ENCODE peak calls at places on chromosomes 12 and 14, in eight cellular contexts. K, Z, P, N, I, A, R and E are unnamed samples.

GRCh38 chr12:67630373-67631088 is 18.0 kb upstream of the DYRK2 start:
- DNase-seq in Z (peak; percentile 10), R (no peak), N (peak; percentile 86), A (no peak), I (no peak), P (peak; percentile 45), K (peak; percentile 47), E (no peak)

GRCh38 chr12:53388932-53389331 is 9.0 kb downstream of the SP1 start:
- DNase-seq in P (no peak), Z (no peak), A (no peak), N (no peak), I (no peak), K (no peak), R (no peak), E (no peak)

GRCh38 chr14:70821916-70822705 is 12.8 kb upstream of the MAP3K9 start:
- DNase-seq in Z (no peak), P (peak; percentile 56), K (peak; percentile 36), N (peak; percentile 90), A (peak; percentile 25), I (no peak), R (peak; percentile 48), E (no peak)

GRCh38 chr12:6751767-6752166 is 1.2 kb downstream of the MLF2 start:
- DNase-seq in K (no peak), R (no peak), P (no peak), Z (no peak), A (no peak), I (no peak), N (no peak), E (no peak)

GRCh38 chr12:77925536-77926108 is 94.9 kb downstream of the NAV3 start:
- DNase-seq in N (peak; percentile 90), K (no peak), P (peak; percentile 72), A (peak; percentile 25), Z (peak; percentile 96), R (peak; percentile 99), I (peak; percentile 77), E (peak; percentile 34)

GRCh38 chr14:104666981-104667380 is 22.4 kb upstream of the INF2 start:
- DNase-seq in R (no peak), P (no peak), A (no peak), K (no peak), N (no peak), I (no peak), Z (no peak), E (no peak)

GRCh38 chr12:40692617-40693502 is 621 bp downstream of the CNTN1 start:
- DNase-seq in K (no peak), A (peak; percentile 26), R (no peak), P (no peak), N (peak; percentile 86), I (no peak), Z (no peak), E (peak; percentile 82)

GRCh38 chr14:74917200-74917543 is 5.9 kb downstream of the RPS6KL1 start:
- DNase-seq in Z (no peak), R (no peak), K (no peak), A (no peak), I (no peak), N (no peak), P (no peak), E (no peak)

GRCh38 chr12:52867636-52868035 is 18.8 kb upstream of the KRT78 start:
- DNase-seq in N (peak; percentile 96), A (no peak), K (no peak), I (no peak), R (no peak), P (peak; percentile 59), Z (no peak), E (no peak)

GRCh38 chr12:7099290-7099996 is 7.2 kb upstream of the C1R start:
- DNase-seq in I (no peak), N (no peak), A (no peak), Z (no peak), K (no peak), R (no peak), P (no peak), E (no peak)

GRCh38 chr12:879641-880040 is 69.9 kb downstream of the RAD52 start:
- DNase-seq in I (no peak), A (no peak), Z (no peak), R (peak; percentile 21), N (no peak), K (no peak), P (no peak), E (no peak)

GRCh38 chr12:68007023-68007422 is 17.8 kb downstream of the IFNG-AS1 start:
- DNase-seq in I (no peak), K (no peak), P (no peak), A (no peak), R (peak; percentile 25), Z (no peak), N (no peak), E (no peak)

GRCh38 chr14:99875421-99875820 is 82.2 kb downstream of the EML1 start:
- DNase-seq in N (no peak), K (no peak), R (no peak), Z (no peak), I (no peak), P (no peak), A (no peak), E (no peak)

GRCh38 chr14:37168721-37169120 is 3.7 kb downstream of the SLC25A21 start:
- DNase-seq in N (no peak), P (peak; percentile 33), I (no peak), K (no peak), A (no peak), R (no peak), Z (no peak), E (no peak)

GRCh38 chr12:49297695-49298060 is 2.7 kb downstream of the PRPH start:
- DNase-seq in Z (no peak), R (no peak), I (no peak), N (no peak), A (no peak), K (no peak), P (no peak), E (peak; percentile 15)

GRCh38 chr12:47124451-47124850 is 44.7 kb upstream of the AMIGO2 start:
- DNase-seq in Z (no peak), P (no peak), N (no peak), K (no peak), I (no peak), A (no peak), R (peak; percentile 79), E (no peak)

GRCh38 chr12:62717636-62718035 is 217.3 kb downstream of the PPM1H start:
- DNase-seq in P (no peak), I (no peak), N (no peak), Z (no peak), R (no peak), A (no peak), K (no peak), E (no peak)

GRCh38 chr12:76413121-76413520 is 64.9 kb upstream of the BBS10 start:
- DNase-seq in P (no peak), A (no peak), N (no peak), R (no peak), I (no peak), Z (no peak), K (no peak), E (no peak)

GRCh38 chr12:131249291-131250027 is 295.8 kb downstream of the ADGRD1 start:
- DNase-seq in N (no peak), I (no peak), K (no peak), A (no peak), R (no peak), P (no peak), Z (no peak), E (no peak)

DNA sequence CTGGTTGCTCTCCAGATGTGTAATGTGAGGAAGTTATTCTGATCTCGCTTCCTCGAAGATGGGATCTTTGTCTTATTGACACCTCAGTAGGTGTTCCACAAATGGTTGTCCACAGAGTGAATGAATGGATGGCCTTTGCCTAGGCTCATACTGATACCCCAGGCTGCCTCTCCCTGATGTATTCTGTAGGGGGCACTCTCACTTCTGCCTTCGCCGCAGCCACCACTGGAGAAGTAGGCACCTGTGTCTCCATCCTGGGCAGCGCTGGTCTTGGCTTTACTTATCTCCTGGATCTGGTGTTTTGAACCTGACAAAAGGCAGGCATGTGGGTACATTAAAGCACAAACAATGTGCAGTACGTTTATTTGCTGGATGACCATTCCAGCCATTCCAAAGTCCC is 82.1 kb downstream of the ZFP36L1 start:
- DNase-seq in N (peak; percentile 70), I (no peak), R (no peak), Z (no peak), A (no peak), K (no peak), P (no peak), E (no peak)
- TF ChIP-seq CTCF in N (no peak), I (no peak), R (no peak), Z (no peak), A (no peak), K (no peak), P (no peak), E (no peak)

DNA sequence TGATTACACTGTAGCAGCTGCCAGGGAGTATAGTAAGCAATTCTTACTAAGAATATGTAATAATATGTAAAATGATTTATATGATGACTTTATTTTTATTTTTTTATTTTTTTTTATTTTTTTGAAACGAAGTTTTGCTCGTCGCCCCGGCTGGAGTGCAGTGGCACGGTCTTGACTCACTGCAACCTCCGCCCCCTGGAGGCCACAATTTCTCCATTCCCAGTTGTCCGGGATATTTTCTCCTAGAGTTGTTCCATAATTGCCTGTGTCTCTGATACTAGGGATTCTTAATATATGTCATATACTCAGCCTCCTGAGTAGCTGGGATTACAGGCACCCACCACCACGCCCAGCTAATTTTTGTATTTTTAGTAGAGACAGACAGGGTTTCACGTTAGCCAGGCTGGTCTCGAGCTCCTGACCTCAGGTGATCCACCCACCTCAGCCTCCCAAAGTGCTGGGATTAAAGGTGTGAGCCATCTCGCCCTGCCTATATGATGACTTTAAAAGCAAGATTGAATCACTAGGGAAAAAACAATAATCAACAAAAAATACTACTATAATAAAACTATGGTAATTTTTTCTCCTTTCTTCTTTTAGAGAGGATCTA is 12.2 kb upstream of the ITPR2 start:
- DNase-seq in K (no peak), I (peak; percentile 72), N (no peak), R (peak; percentile 56), P (peak; percentile 70), Z (no peak), A (peak; percentile 45), E (no peak)
- TF ChIP-seq CTCF in K (no peak), I (peak; percentile 78), N (no peak), R (peak; percentile 72), P (peak; percentile 46), Z (peak; percentile 74), A (no peak), E (peak; percentile 88)

DNA sequence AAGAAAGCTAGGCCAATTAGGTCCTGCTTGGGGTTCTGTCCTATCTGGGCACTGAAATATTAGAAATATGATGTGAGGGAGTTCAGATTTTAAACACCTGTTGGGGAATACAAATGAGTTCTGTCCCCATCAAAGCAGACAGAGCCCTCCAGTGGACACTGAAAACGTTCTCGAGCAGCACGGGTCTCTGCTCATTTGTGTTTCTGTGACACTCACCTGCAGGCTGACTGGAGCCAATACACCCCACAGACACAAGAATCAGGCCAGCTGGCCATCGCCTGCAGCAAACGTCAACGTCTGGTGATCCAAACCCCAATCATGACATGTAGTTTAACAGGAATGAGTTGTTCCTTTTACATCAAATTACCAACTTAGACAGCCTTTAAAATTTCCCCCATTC is 493.4 kb upstream of the TMEM132C start:
- DNase-seq in R (no peak), P (no peak), I (no peak), K (no peak), Z (no peak), N (no peak), A (no peak), E (no peak)
- TF ChIP-seq CTCF in R (no peak), P (no peak), I (no peak), K (no peak), Z (peak; percentile 8), N (no peak), A (no peak), E (peak; percentile 30)

DNA sequence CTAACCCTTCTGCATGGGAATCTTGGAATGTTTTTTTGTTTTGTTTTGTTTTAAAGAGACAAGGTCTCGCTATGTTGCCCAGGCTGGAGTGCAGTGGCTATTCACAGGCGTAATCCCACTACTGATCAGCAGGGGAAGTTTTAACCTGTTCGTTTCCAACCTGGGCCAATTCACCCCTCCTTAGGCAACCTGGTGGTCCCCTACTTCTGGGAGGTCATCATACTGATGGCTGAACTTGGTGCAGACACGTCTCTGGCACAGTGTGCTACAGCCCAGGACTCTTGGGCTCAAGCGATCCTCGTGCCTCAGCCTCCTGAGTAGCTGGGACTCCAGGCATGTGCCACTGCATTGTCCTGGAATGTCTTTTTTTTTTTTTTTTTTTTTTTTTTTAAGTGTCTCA is 48.9 kb upstream of the ISM2 start:
- DNase-seq in Z (no peak), P (no peak), K (no peak), I (no peak), N (no peak), A (no peak), R (no peak), E (no peak)
- TF ChIP-seq CTCF in Z (peak; percentile 16), P (no peak), K (no peak), I (no peak), N (no peak), A (no peak), R (no peak), E (peak; percentile 48)